ENCODE peak calls at places on chromosomes 7 and 10, in eight cellular contexts. M is fibroblast of mammary gland; N is endodermal cell; H is activated T-helper 9 cell treated with anti-CD3 and anti-CD28 coated beads, Interleukin-2, amount 50 U/mL, for 16 hours; K is T follicular helper cell; Q is ecto neural progenitor cell; W is COLO829; Y is brain microvascular endothelial cell. C is an unnamed sample.

GRCh38 chr7:107953924-107954303 is 49.0 kb downstream of the LAMB1 start:
- DNase-seq in Q (no peak), H (no peak), M (no peak), W (no peak), N (no peak), K (no peak), Y (no peak), C (no peak)

GRCh38 chr7:65371468-65371867 is 2.2 kb upstream of the ZNF92 start:
- DNase-seq in Y (no peak), K (no peak), Q (no peak), N (no peak), H (no peak), M (no peak), W (peak; percentile 17), C (no peak)

GRCh38 chr7:46752881-46753366 is 829.0 kb downstream of the TNS3 start:
- DNase-seq in M (peak; percentile 93), W (no peak), N (no peak), Y (peak; percentile 49), H (no peak), K (no peak), Q (no peak), C (no peak)

GRCh38 chr7:159008055-159008405 is 136.6 kb downstream of the VIPR2 start:
- DNase-seq in Q (no peak), K (no peak), Y (no peak), H (no peak), N (no peak), M (no peak), W (no peak), C (no peak)

GRCh38 chr10:110206988-110207804 is at the start of gene MXI1:
- DNase-seq in H (no peak), W (peak; percentile 45), N (peak; percentile 93), M (peak; percentile 84), K (no peak), Q (peak; percentile 86), Y (peak; percentile 90), C (peak; percentile 74)

GRCh38 chr10:126376956-126377355 is 11.3 kb downstream of the ADAM12 start:
- DNase-seq in W (no peak), N (no peak), K (no peak), H (no peak), Y (peak; percentile 59), M (peak; percentile 59), Q (no peak), C (no peak)

GRCh38 chr10:79335094-79335469 is 12.2 kb upstream of the PPIF start:
- DNase-seq in Q (no peak), M (no peak), W (no peak), K (no peak), N (no peak), Y (no peak), H (no peak), C (no peak)

GRCh38 chr7:90210925-90211324 is 615 bp upstream of the STEAP2 start:
- DNase-seq in N (peak; percentile 61), W (no peak), Q (no peak), Y (no peak), H (no peak), M (no peak), K (no peak), C (no peak)

GRCh38 chr7:55120501-55121198 is 101.8 kb downstream of the EGFR start:
- DNase-seq in N (no peak), H (no peak), W (no peak), Y (no peak), K (no peak), M (peak; percentile 89), Q (no peak), C (no peak)

GRCh38 chr7:1714583-1715330 is 44.7 kb downstream of the ELFN1 start:
- DNase-seq in Q (no peak), M (no peak), H (no peak), K (no peak), Y (no peak), W (no peak), N (no peak), C (no peak)

GRCh38 chr7:142391191-142391992 is 133.5 kb upstream of the PRSS58 start:
- DNase-seq in K (peak; percentile 31), Y (peak; percentile 12), N (peak; percentile 92), M (no peak), H (no peak), Q (peak; percentile 79), W (no peak), C (no peak)